ENCODE peak calls at places on chromosomes 13 and 19, in nine cellular contexts. One of them, this sample, is unnamed.

GRCh38 chr13:30346159-30346788 is 38.9 kb upstream of the KATNAL1 start:
- DNase-seq in anterior cingulate cortex: no peak
- DNase-seq in GM23338: no peak
- DNase-seq in CD8-positive, alpha-beta T cell: peak
- DNase-seq in progenitor cell of endocrine pancreas: no peak
- DNase-seq in activated CD4-positive, alpha-beta T cell treated with anti-CD3 and anti-CD28 coated beads, Interleukin-2, amount 50 U/mL, for 24 hours: peak
- DNase-seq in NCI-H2081: no peak
- DNase-seq in activated T-helper 2 cell treated with anti-CD3 and anti-CD28 coated beads, Interferon-gamma antibody, Interleukin-2, Interleukin-4, amounts not matched to agents 10 μg/mL and 5 μg/mL and 100 μg/mL, durations not matched to agents 14 hours and 24 hours and 36 hours: peak
- DNase-seq in neural crest cell: no peak
- DNase-seq in this sample: no peak

GRCh38 chr19:3176715-3177501 is 1.7 kb upstream of the S1PR4 start:
- DNase-seq in anterior cingulate cortex: no peak
- DNase-seq in activated CD4-positive, alpha-beta T cell treated with anti-CD3 and anti-CD28 coated beads, Interleukin-2, amount 50 U/mL, for 24 hours: peak
- DNase-seq in GM23338: no peak
- DNase-seq in progenitor cell of endocrine pancreas: no peak
- DNase-seq in activated T-helper 2 cell treated with anti-CD3 and anti-CD28 coated beads, Interferon-gamma antibody, Interleukin-2, Interleukin-4, amounts not matched to agents 10 μg/mL and 5 μg/mL and 100 μg/mL, durations not matched to agents 14 hours and 24 hours and 36 hours: peak
- DNase-seq in neural crest cell: no peak
- DNase-seq in CD8-positive, alpha-beta T cell: peak
- DNase-seq in NCI-H2081: no peak
- DNase-seq in this sample: peak

GRCh38 chr19:40420766-40421467 is 4.9 kb downstream of the SERTAD1 start:
- DNase-seq in progenitor cell of endocrine pancreas: peak
- DNase-seq in CD8-positive, alpha-beta T cell: peak
- DNase-seq in activated CD4-positive, alpha-beta T cell treated with anti-CD3 and anti-CD28 coated beads, Interleukin-2, amount 50 U/mL, for 24 hours: peak
- DNase-seq in GM23338: peak
- DNase-seq in neural crest cell: peak
- DNase-seq in anterior cingulate cortex: peak
- DNase-seq in NCI-H2081: peak
- DNase-seq in activated T-helper 2 cell treated with anti-CD3 and anti-CD28 coated beads, Interferon-gamma antibody, Interleukin-2, Interleukin-4, amounts not matched to agents 10 μg/mL and 5 μg/mL and 100 μg/mL, durations not matched to agents 14 hours and 24 hours and 36 hours: peak
- DNase-seq in this sample: peak

GRCh38 chr13:24693862-24694471 is 13.8 kb downstream of the ATP12A start:
- DNase-seq in activated T-helper 2 cell treated with anti-CD3 and anti-CD28 coated beads, Interferon-gamma antibody, Interleukin-2, Interleukin-4, amounts not matched to agents 10 μg/mL and 5 μg/mL and 100 μg/mL, durations not matched to agents 14 hours and 24 hours and 36 hours: peak
- DNase-seq in NCI-H2081: peak
- DNase-seq in GM23338: peak
- DNase-seq in progenitor cell of endocrine pancreas: peak
- DNase-seq in anterior cingulate cortex: no peak
- DNase-seq in CD8-positive, alpha-beta T cell: no peak
- DNase-seq in neural crest cell: peak
- DNase-seq in activated CD4-positive, alpha-beta T cell treated with anti-CD3 and anti-CD28 coated beads, Interleukin-2, amount 50 U/mL, for 24 hours: peak
- DNase-seq in this sample: peak

GRCh38 chr19:53467503-53468262 is at the start of gene ZNF813:
- DNase-seq in CD8-positive, alpha-beta T cell: peak
- DNase-seq in GM23338: peak
- DNase-seq in activated CD4-positive, alpha-beta T cell treated with anti-CD3 and anti-CD28 coated beads, Interleukin-2, amount 50 U/mL, for 24 hours: peak
- DNase-seq in activated T-helper 2 cell treated with anti-CD3 and anti-CD28 coated beads, Interferon-gamma antibody, Interleukin-2, Interleukin-4, amounts not matched to agents 10 μg/mL and 5 μg/mL and 100 μg/mL, durations not matched to agents 14 hours and 24 hours and 36 hours: peak
- DNase-seq in neural crest cell: peak
- DNase-seq in progenitor cell of endocrine pancreas: peak
- DNase-seq in NCI-H2081: peak
- DNase-seq in anterior cingulate cortex: peak
- DNase-seq in this sample: no peak

GRCh38 chr19:58563034-58563573 is 4.7 kb upstream of the UBE2M start:
- DNase-seq in activated CD4-positive, alpha-beta T cell treated with anti-CD3 and anti-CD28 coated beads, Interleukin-2, amount 50 U/mL, for 24 hours: no peak
- DNase-seq in CD8-positive, alpha-beta T cell: no peak
- DNase-seq in GM23338: peak
- DNase-seq in anterior cingulate cortex: no peak
- DNase-seq in progenitor cell of endocrine pancreas: no peak
- DNase-seq in neural crest cell: no peak
- DNase-seq in activated T-helper 2 cell treated with anti-CD3 and anti-CD28 coated beads, Interferon-gamma antibody, Interleukin-2, Interleukin-4, amounts not matched to agents 10 μg/mL and 5 μg/mL and 100 μg/mL, durations not matched to agents 14 hours and 24 hours and 36 hours: no peak
- DNase-seq in NCI-H2081: no peak
- DNase-seq in this sample: no peak

GRCh38 chr19:40603071-40603718 is 2.0 kb downstream of the LTBP4 start:
- DNase-seq in activated T-helper 2 cell treated with anti-CD3 and anti-CD28 coated beads, Interferon-gamma antibody, Interleukin-2, Interleukin-4, amounts not matched to agents 10 μg/mL and 5 μg/mL and 100 μg/mL, durations not matched to agents 14 hours and 24 hours and 36 hours: no peak
- DNase-seq in neural crest cell: no peak
- DNase-seq in progenitor cell of endocrine pancreas: no peak
- DNase-seq in activated CD4-positive, alpha-beta T cell treated with anti-CD3 and anti-CD28 coated beads, Interleukin-2, amount 50 U/mL, for 24 hours: no peak
- DNase-seq in NCI-H2081: no peak
- DNase-seq in anterior cingulate cortex: no peak
- DNase-seq in CD8-positive, alpha-beta T cell: no peak
- DNase-seq in GM23338: peak
- DNase-seq in this sample: no peak

GRCh38 chr13:42754801-42755513 is 26.4 kb upstream of the FAM216B start:
- DNase-seq in activated T-helper 2 cell treated with anti-CD3 and anti-CD28 coated beads, Interferon-gamma antibody, Interleukin-2, Interleukin-4, amounts not matched to agents 10 μg/mL and 5 μg/mL and 100 μg/mL, durations not matched to agents 14 hours and 24 hours and 36 hours: no peak
- DNase-seq in anterior cingulate cortex: no peak
- DNase-seq in NCI-H2081: no peak
- DNase-seq in progenitor cell of endocrine pancreas: no peak
- DNase-seq in neural crest cell: no peak
- DNase-seq in CD8-positive, alpha-beta T cell: no peak
- DNase-seq in activated CD4-positive, alpha-beta T cell treated with anti-CD3 and anti-CD28 coated beads, Interleukin-2, amount 50 U/mL, for 24 hours: no peak
- DNase-seq in GM23338: no peak
- DNase-seq in this sample: no peak

GRCh38 chr13:43153436-43154082 is 130.2 kb downstream of the DNAJC15 start:
- DNase-seq in activated CD4-positive, alpha-beta T cell treated with anti-CD3 and anti-CD28 coated beads, Interleukin-2, amount 50 U/mL, for 24 hours: no peak
- DNase-seq in GM23338: no peak
- DNase-seq in NCI-H2081: no peak
- DNase-seq in anterior cingulate cortex: no peak
- DNase-seq in neural crest cell: no peak
- DNase-seq in CD8-positive, alpha-beta T cell: no peak
- DNase-seq in progenitor cell of endocrine pancreas: no peak
- DNase-seq in activated T-helper 2 cell treated with anti-CD3 and anti-CD28 coated beads, Interferon-gamma antibody, Interleukin-2, Interleukin-4, amounts not matched to agents 10 μg/mL and 5 μg/mL and 100 μg/mL, durations not matched to agents 14 hours and 24 hours and 36 hours: no peak
- DNase-seq in this sample: no peak

GRCh38 chr19:11581740-11582139 is 4.3 kb upstream of the ACP5 start:
- DNase-seq in GM23338: no peak
- DNase-seq in NCI-H2081: no peak
- DNase-seq in progenitor cell of endocrine pancreas: no peak
- DNase-seq in CD8-positive, alpha-beta T cell: no peak
- DNase-seq in activated CD4-positive, alpha-beta T cell treated with anti-CD3 and anti-CD28 coated beads, Interleukin-2, amount 50 U/mL, for 24 hours: peak
- DNase-seq in anterior cingulate cortex: no peak
- DNase-seq in neural crest cell: no peak
- DNase-seq in activated T-helper 2 cell treated with anti-CD3 and anti-CD28 coated beads, Interferon-gamma antibody, Interleukin-2, Interleukin-4, amounts not matched to agents 10 μg/mL and 5 μg/mL and 100 μg/mL, durations not matched to agents 14 hours and 24 hours and 36 hours: peak
- DNase-seq in this sample: no peak

GRCh38 chr19:53908106-53908932 is 759 bp upstream of the CACNG7 start:
- DNase-seq in neural crest cell: peak
- DNase-seq in activated CD4-positive, alpha-beta T cell treated with anti-CD3 and anti-CD28 coated beads, Interleukin-2, amount 50 U/mL, for 24 hours: peak
- DNase-seq in GM23338: peak
- DNase-seq in NCI-H2081: no peak
- DNase-seq in activated T-helper 2 cell treated with anti-CD3 and anti-CD28 coated beads, Interferon-gamma antibody, Interleukin-2, Interleukin-4, amounts not matched to agents 10 μg/mL and 5 μg/mL and 100 μg/mL, durations not matched to agents 14 hours and 24 hours and 36 hours: peak
- DNase-seq in anterior cingulate cortex: peak
- DNase-seq in progenitor cell of endocrine pancreas: no peak
- DNase-seq in CD8-positive, alpha-beta T cell: no peak
- DNase-seq in this sample: peak

GRCh38 chr19:11577451-11578341 is at the start of gene ACP5:
- DNase-seq in NCI-H2081: no peak
- DNase-seq in anterior cingulate cortex: no peak
- DNase-seq in progenitor cell of endocrine pancreas: no peak
- DNase-seq in GM23338: no peak
- DNase-seq in activated CD4-positive, alpha-beta T cell treated with anti-CD3 and anti-CD28 coated beads, Interleukin-2, amount 50 U/mL, for 24 hours: no peak
- DNase-seq in neural crest cell: no peak
- DNase-seq in activated T-helper 2 cell treated with anti-CD3 and anti-CD28 coated beads, Interferon-gamma antibody, Interleukin-2, Interleukin-4, amounts not matched to agents 10 μg/mL and 5 μg/mL and 100 μg/mL, durations not matched to agents 14 hours and 24 hours and 36 hours: no peak
- DNase-seq in CD8-positive, alpha-beta T cell: no peak
- DNase-seq in this sample: no peak

This sample was measured in SW 1271.